ENCODE peak calls at places on chromosomes 13 and 19, in seven cellular contexts. One of them, this sample, is unnamed. For H3K27me3, the result is how much of the 10 kb centered on the place peaks cover.

GRCh38 chr19:29265436-29265835 is 52.5 kb upstream of the UQCRFS1 start:
- DNase-seq in thoracic aorta: no peak
- DNase-seq in AG04450: no peak
- DNase-seq in body of pancreas: no peak
- DNase-seq in ovary: no peak
- DNase-seq in neuronal stem cell: no peak
- DNase-seq in heart right ventricle: no peak
- DNase-seq in this sample: no peak

GRCh38 chr13:27419333-27419732 is 5.1 kb upstream of the GTF3A start:
- DNase-seq in thoracic aorta: no peak
- DNase-seq in heart right ventricle: no peak
- DNase-seq in neuronal stem cell: no peak
- DNase-seq in ovary: no peak
- DNase-seq in AG04450: no peak
- DNase-seq in body of pancreas: no peak
- DNase-seq in this sample: no peak

GRCh38 chr13:37645181-37645580 is 46.6 kb upstream of the POSTN start:
- DNase-seq in AG04450: no peak
- DNase-seq in thoracic aorta: no peak
- DNase-seq in neuronal stem cell: peak
- DNase-seq in heart right ventricle: no peak
- DNase-seq in ovary: no peak
- DNase-seq in body of pancreas: no peak
- DNase-seq in this sample: no peak

GRCh38 chr19:13056052-13056660 is 46.5 kb downstream of the LYL1 start:
- DNase-seq in thoracic aorta: no peak
- DNase-seq in ovary: peak
- DNase-seq in body of pancreas: no peak
- DNase-seq in heart right ventricle: peak
- DNase-seq in AG04450: no peak
- DNase-seq in neuronal stem cell: no peak
- DNase-seq in this sample: no peak

GRCh38 chr13:74191036-74191809 is 57.0 kb upstream of the KLF12 start:
- DNase-seq in thoracic aorta: no peak
- DNase-seq in body of pancreas: no peak
- DNase-seq in neuronal stem cell: peak
- DNase-seq in heart right ventricle: no peak
- DNase-seq in ovary: no peak
- DNase-seq in AG04450: no peak
- DNase-seq in this sample: no peak

GRCh38 chr13:97328222-97328790 is 105.7 kb upstream of the RAP2A start:
- DNase-seq in body of pancreas: no peak
- DNase-seq in neuronal stem cell: peak
- DNase-seq in thoracic aorta: no peak
- DNase-seq in heart right ventricle: no peak
- DNase-seq in ovary: peak
- DNase-seq in AG04450: peak
- DNase-seq in this sample: peak

GRCh38 chr19:46639356-46640061 is 3.5 kb upstream of the GNG8 start:
- DNase-seq in ovary: peak
- DNase-seq in neuronal stem cell: no peak
- DNase-seq in AG04450: no peak
- DNase-seq in thoracic aorta: no peak
- DNase-seq in body of pancreas: no peak
- DNase-seq in heart right ventricle: peak
- DNase-seq in this sample: no peak

GRCh38 chr19:44848805-44849457 is 2.8 kb downstream of the NECTIN2 start:
- DNase-seq in ovary: peak
- DNase-seq in AG04450: no peak
- DNase-seq in heart right ventricle: peak
- DNase-seq in neuronal stem cell: peak
- DNase-seq in thoracic aorta: no peak
- DNase-seq in body of pancreas: no peak
- DNase-seq in this sample: no peak

GRCh38 chr13:64371045-64371444 is 2859.1 kb downstream of the PCDH9 start:
- DNase-seq in thoracic aorta: no peak
- DNase-seq in neuronal stem cell: no peak
- DNase-seq in ovary: no peak
- DNase-seq in body of pancreas: no peak
- DNase-seq in heart right ventricle: no peak
- DNase-seq in AG04450: no peak
- DNase-seq in this sample: no peak

GRCh38 chr19:45442927-45443461 is 19.3 kb upstream of the ERCC1 start:
- DNase-seq in thoracic aorta: no peak
- DNase-seq in neuronal stem cell: no peak
- DNase-seq in AG04450: no peak
- DNase-seq in body of pancreas: no peak
- DNase-seq in ovary: no peak
- DNase-seq in heart right ventricle: peak
- DNase-seq in this sample: no peak

GRCh38 chr13:27283906-27284523 is 13.4 kb downstream of the RASL11A start:
- DNase-seq in neuronal stem cell: no peak
- DNase-seq in body of pancreas: peak
- DNase-seq in ovary: no peak
- DNase-seq in heart right ventricle: no peak
- DNase-seq in thoracic aorta: no peak
- DNase-seq in AG04450: no peak
- DNase-seq in this sample: no peak

GRCh38 chr13:30654430-30654829 is 36.7 kb downstream of the USPL1 start:
- DNase-seq in neuronal stem cell: no peak
- DNase-seq in thoracic aorta: no peak
- DNase-seq in heart right ventricle: no peak
- DNase-seq in AG04450: no peak
- DNase-seq in ovary: no peak
- DNase-seq in body of pancreas: no peak
- DNase-seq in this sample: no peak

GRCh38 chr13:33078268-33078667 is 62.0 kb downstream of the KL start:
- DNase-seq in thoracic aorta: no peak
- DNase-seq in ovary: no peak
- DNase-seq in neuronal stem cell: no peak
- DNase-seq in AG04450: no peak
- DNase-seq in body of pancreas: no peak
- DNase-seq in heart right ventricle: no peak
- DNase-seq in this sample: no peak

GRCh38 chr19:32651729-32652140 is 23.2 kb downstream of the ANKRD27 start:
- DNase-seq in ovary: no peak
- DNase-seq in heart right ventricle: peak
- DNase-seq in neuronal stem cell: peak
- DNase-seq in body of pancreas: no peak
- DNase-seq in AG04450: no peak
- DNase-seq in thoracic aorta: no peak
- DNase-seq in this sample: no peak

GRCh38 chr13:29359181-29359580 is 236.3 kb downstream of the SLC7A1 start:
- DNase-seq in thoracic aorta: no peak
- DNase-seq in heart right ventricle: no peak
- DNase-seq in AG04450: no peak
- DNase-seq in ovary: no peak
- DNase-seq in body of pancreas: no peak
- DNase-seq in neuronal stem cell: no peak
- DNase-seq in this sample: no peak

GRCh38 chr13:44142911-44143665 is 230.5 kb upstream of the SERP2 start:
- DNase-seq in heart right ventricle: no peak
- DNase-seq in ovary: no peak
- DNase-seq in body of pancreas: no peak
- DNase-seq in thoracic aorta: no peak
- DNase-seq in AG04450: no peak
- DNase-seq in neuronal stem cell: no peak
- DNase-seq in this sample: no peak

GRCh38 chr13:42836930-42837329 is 55.5 kb downstream of the FAM216B start:
- DNase-seq in heart right ventricle: peak
- DNase-seq in neuronal stem cell: no peak
- DNase-seq in body of pancreas: peak
- DNase-seq in AG04450: no peak
- DNase-seq in ovary: no peak
- DNase-seq in thoracic aorta: no peak
- DNase-seq in this sample: no peak

GRCh38 chr19:12052057-12052570 is 647 bp downstream of the ZNF878 start:
- DNase-seq in thoracic aorta: no peak
- DNase-seq in body of pancreas: peak
- DNase-seq in AG04450: no peak
- DNase-seq in ovary: no peak
- DNase-seq in neuronal stem cell: no peak
- DNase-seq in heart right ventricle: no peak
- DNase-seq in this sample: no peak

GRCh38 chr13:31485651-31486051 is 253.7 kb upstream of the RXFP2 start:
- DNase-seq in neuronal stem cell: no peak
- DNase-seq in thoracic aorta: no peak
- DNase-seq in AG04450: no peak
- DNase-seq in body of pancreas: no peak
- DNase-seq in ovary: no peak
- DNase-seq in heart right ventricle: no peak
- DNase-seq in this sample: no peak

GRCh38 chr13:36512771-36513170 is 80.5 kb downstream of the CCNA1 start:
- DNase-seq in heart right ventricle: no peak
- DNase-seq in neuronal stem cell: no peak
- DNase-seq in ovary: no peak
- DNase-seq in AG04450: no peak
- DNase-seq in body of pancreas: no peak
- DNase-seq in thoracic aorta: no peak
- DNase-seq in this sample: no peak

GRCh38 chr13:77836423-77836822 is 82.2 kb downstream of the EDNRB start:
- DNase-seq in heart right ventricle: no peak
- DNase-seq in body of pancreas: no peak
- DNase-seq in ovary: no peak
- DNase-seq in AG04450: no peak
- DNase-seq in neuronal stem cell: no peak
- DNase-seq in thoracic aorta: no peak
- DNase-seq in this sample: no peak

GRCh38 chr19:58571575-58571947 is 1.6 kb downstream of the MZF1 start:
- DNase-seq in ovary: peak
- DNase-seq in heart right ventricle: peak
- DNase-seq in body of pancreas: no peak
- DNase-seq in AG04450: no peak
- DNase-seq in thoracic aorta: no peak
- DNase-seq in neuronal stem cell: no peak
- DNase-seq in this sample: no peak

GRCh38 chr19:38577826-38578225 is 39.9 kb downstream of the MAP4K1 start:
- DNase-seq in ovary: no peak
- DNase-seq in body of pancreas: no peak
- DNase-seq in heart right ventricle: no peak
- DNase-seq in thoracic aorta: no peak
- DNase-seq in AG04450: no peak
- DNase-seq in neuronal stem cell: no peak
- DNase-seq in this sample: no peak

GRCh38 chr13:93361703-93362102 is 135.1 kb downstream of the GPC6 start:
- DNase-seq in thoracic aorta: no peak
- DNase-seq in ovary: no peak
- DNase-seq in heart right ventricle: no peak
- DNase-seq in neuronal stem cell: no peak
- DNase-seq in body of pancreas: no peak
- DNase-seq in AG04450: no peak
- DNase-seq in this sample: no peak

GRCh38 chr13:30457306-30457891 is 8.3 kb downstream of the HMGB1 start:
- DNase-seq in neuronal stem cell: no peak
- DNase-seq in AG04450: no peak
- DNase-seq in ovary: no peak
- DNase-seq in thoracic aorta: no peak
- DNase-seq in heart right ventricle: no peak
- DNase-seq in body of pancreas: no peak
- DNase-seq in this sample: no peak

GRCh38 chr13:28322256-28322895 is 172.6 kb downstream of the FLT1 start:
- DNase-seq in ovary: no peak
- DNase-seq in AG04450: no peak
- DNase-seq in thoracic aorta: no peak
- DNase-seq in body of pancreas: no peak
- DNase-seq in heart right ventricle: no peak
- DNase-seq in neuronal stem cell: no peak
- DNase-seq in this sample: no peak

GRCh38 chr19:1751367-1752008 is 1.8 kb upstream of the ONECUT3 start:
- DNase-seq in heart right ventricle: no peak
- DNase-seq in body of pancreas: no peak
- DNase-seq in AG04450: no peak
- DNase-seq in thoracic aorta: no peak
- DNase-seq in ovary: no peak
- DNase-seq in neuronal stem cell: no peak
- DNase-seq in this sample: no peak
- H3K27me3 ChIP-seq in heart right ventricle: half or more
- H3K27me3 ChIP-seq in body of pancreas: half or more
- H3K27me3 ChIP-seq in AG04450: half or more
- H3K27me3 ChIP-seq in thoracic aorta: under half
- H3K27me3 ChIP-seq in ovary: under half
- H3K27me3 ChIP-seq in neuronal stem cell: half or more
- H3K27me3 ChIP-seq in this sample: half or more

GRCh38 chr13:25177636-25178035 is 5.5 kb upstream of the AMER2 start:
- DNase-seq in thoracic aorta: no peak
- DNase-seq in AG04450: no peak
- DNase-seq in body of pancreas: no peak
- DNase-seq in neuronal stem cell: no peak
- DNase-seq in heart right ventricle: no peak
- DNase-seq in ovary: no peak
- DNase-seq in this sample: no peak
- H3K27me3 ChIP-seq in thoracic aorta: under half
- H3K27me3 ChIP-seq in AG04450: under half
- H3K27me3 ChIP-seq in body of pancreas: under half
- H3K27me3 ChIP-seq in neuronal stem cell: under half
- H3K27me3 ChIP-seq in heart right ventricle: half or more
- H3K27me3 ChIP-seq in ovary: under half
- H3K27me3 ChIP-seq in this sample: under half

GRCh38 chr19:51547397-51548212 is 16.1 kb upstream of the SIGLEC6 start:
- DNase-seq in AG04450: no peak
- DNase-seq in body of pancreas: no peak
- DNase-seq in heart right ventricle: no peak
- DNase-seq in ovary: peak
- DNase-seq in neuronal stem cell: no peak
- DNase-seq in thoracic aorta: no peak
- DNase-seq in this sample: no peak
- H3K27me3 ChIP-seq in AG04450: under half
- H3K27me3 ChIP-seq in body of pancreas: under half
- H3K27me3 ChIP-seq in heart right ventricle: half or more
- H3K27me3 ChIP-seq in ovary: under half
- H3K27me3 ChIP-seq in neuronal stem cell: under half
- H3K27me3 ChIP-seq in thoracic aorta: under half
- H3K27me3 ChIP-seq in this sample: under half

DNA sequence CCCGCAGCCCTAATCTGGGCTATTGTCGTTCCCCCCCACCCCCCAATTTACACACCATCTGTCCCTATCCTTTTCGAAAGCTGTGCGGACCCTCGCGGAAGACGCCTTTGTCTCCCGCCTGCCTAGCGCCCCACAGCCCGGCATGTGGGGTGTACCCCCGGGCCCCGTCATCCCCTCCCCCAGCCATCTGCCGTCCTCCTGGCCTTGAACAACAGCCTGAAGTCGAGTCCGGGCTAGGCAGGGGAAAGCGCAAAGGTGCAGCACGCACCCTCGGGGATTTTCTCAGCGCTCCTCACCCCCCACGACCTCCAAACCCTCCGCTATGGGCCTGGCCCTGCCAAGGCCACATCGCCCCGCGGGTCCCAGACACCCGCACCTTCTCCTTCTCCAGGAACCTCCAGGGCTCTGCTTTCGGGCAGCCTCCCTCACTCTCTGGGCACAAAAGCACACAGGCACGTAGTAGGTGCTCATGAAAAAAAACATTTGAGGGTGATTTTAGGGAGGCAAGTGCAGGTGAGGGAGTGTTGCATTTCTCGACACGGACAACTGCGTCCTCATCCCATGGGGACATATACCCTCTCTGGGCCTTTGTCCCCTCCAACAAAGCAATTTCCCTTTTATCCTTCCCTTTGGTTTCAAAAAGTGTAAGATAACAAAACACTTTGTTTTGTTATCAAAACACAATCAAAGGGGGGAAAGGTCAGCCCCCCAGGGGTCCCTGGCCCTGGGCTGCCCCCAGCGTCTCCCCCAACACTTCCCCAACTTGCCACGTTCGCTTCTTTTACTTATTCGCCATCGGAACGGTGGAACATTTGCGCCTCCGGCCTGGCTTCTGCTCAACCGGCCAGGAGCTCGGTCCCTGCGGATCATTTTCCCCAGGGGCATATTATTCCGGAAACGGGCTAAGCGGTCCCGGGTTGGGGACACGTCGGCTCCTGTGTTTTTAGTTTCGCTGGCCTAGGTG is 16.4 kb downstream of the CCDC124 start:
- DNase-seq in ovary: peak
- DNase-seq in neuronal stem cell: no peak
- DNase-seq in AG04450: no peak
- DNase-seq in body of pancreas: no peak
- DNase-seq in thoracic aorta: no peak
- DNase-seq in heart right ventricle: no peak
- DNase-seq in this sample: no peak
- H3K27me3 ChIP-seq in ovary: under half
- H3K27me3 ChIP-seq in neuronal stem cell: under half
- H3K27me3 ChIP-seq in AG04450: half or more
- H3K27me3 ChIP-seq in body of pancreas: under half
- H3K27me3 ChIP-seq in thoracic aorta: under half
- H3K27me3 ChIP-seq in heart right ventricle: half or more
- H3K27me3 ChIP-seq in this sample: under half